ENCODE peak calls at places on chromosomes 1 and 21, in seven cellular contexts. One of them, this sample, is unnamed.

GRCh38 chr1:40803902-40804301 is 20.3 kb downstream of the KCNQ4 start:
- DNase-seq in A172: no peak
- DNase-seq in endodermal cell: no peak
- DNase-seq in CD4-positive, alpha-beta memory T cell: peak
- DNase-seq in activated naive CD4-positive, alpha-beta T cell: no peak
- DNase-seq in HEK293T: no peak
- DNase-seq in stimulated activated CD4-positive, alpha-beta T cell treated with anti-CD3 and anti-CD28 coated beads, Interleukin-4, amount 100 ng/mL, for 24 hours: no peak
- DNase-seq in this sample: no peak

GRCh38 chr1:27574871-27575831 is 28.8 kb downstream of the AHDC1 start:
- DNase-seq in HEK293T: peak
- DNase-seq in endodermal cell: peak
- DNase-seq in CD4-positive, alpha-beta memory T cell: no peak
- DNase-seq in stimulated activated CD4-positive, alpha-beta T cell treated with anti-CD3 and anti-CD28 coated beads, Interleukin-4, amount 100 ng/mL, for 24 hours: no peak
- DNase-seq in A172: no peak
- DNase-seq in activated naive CD4-positive, alpha-beta T cell: no peak
- DNase-seq in this sample: no peak

GRCh38 chr1:228867093-228867950 is 132.0 kb downstream of the RHOU start:
- DNase-seq in A172: no peak
- DNase-seq in CD4-positive, alpha-beta memory T cell: no peak
- DNase-seq in endodermal cell: no peak
- DNase-seq in HEK293T: peak
- DNase-seq in stimulated activated CD4-positive, alpha-beta T cell treated with anti-CD3 and anti-CD28 coated beads, Interleukin-4, amount 100 ng/mL, for 24 hours: no peak
- DNase-seq in activated naive CD4-positive, alpha-beta T cell: no peak
- DNase-seq in this sample: no peak

GRCh38 chr1:117171900-117172501 is 38.7 kb downstream of the VTCN1 start:
- DNase-seq in stimulated activated CD4-positive, alpha-beta T cell treated with anti-CD3 and anti-CD28 coated beads, Interleukin-4, amount 100 ng/mL, for 24 hours: no peak
- DNase-seq in A172: peak
- DNase-seq in HEK293T: no peak
- DNase-seq in CD4-positive, alpha-beta memory T cell: no peak
- DNase-seq in endodermal cell: no peak
- DNase-seq in activated naive CD4-positive, alpha-beta T cell: no peak
- DNase-seq in this sample: no peak

GRCh38 chr21:42486551-42486950 is 9.5 kb downstream of the RSPH1 start:
- DNase-seq in stimulated activated CD4-positive, alpha-beta T cell treated with anti-CD3 and anti-CD28 coated beads, Interleukin-4, amount 100 ng/mL, for 24 hours: no peak
- DNase-seq in activated naive CD4-positive, alpha-beta T cell: no peak
- DNase-seq in endodermal cell: no peak
- DNase-seq in A172: no peak
- DNase-seq in CD4-positive, alpha-beta memory T cell: no peak
- DNase-seq in HEK293T: no peak
- DNase-seq in this sample: no peak

GRCh38 chr1:165014753-165015152 is 341.8 kb downstream of the LMX1A start:
- DNase-seq in activated naive CD4-positive, alpha-beta T cell: no peak
- DNase-seq in CD4-positive, alpha-beta memory T cell: no peak
- DNase-seq in endodermal cell: no peak
- DNase-seq in A172: no peak
- DNase-seq in HEK293T: no peak
- DNase-seq in stimulated activated CD4-positive, alpha-beta T cell treated with anti-CD3 and anti-CD28 coated beads, Interleukin-4, amount 100 ng/mL, for 24 hours: no peak
- DNase-seq in this sample: no peak

GRCh38 chr1:117654485-117655219 is 48.8 kb downstream of the TENT5C start:
- DNase-seq in endodermal cell: no peak
- DNase-seq in stimulated activated CD4-positive, alpha-beta T cell treated with anti-CD3 and anti-CD28 coated beads, Interleukin-4, amount 100 ng/mL, for 24 hours: no peak
- DNase-seq in CD4-positive, alpha-beta memory T cell: no peak
- DNase-seq in A172: no peak
- DNase-seq in activated naive CD4-positive, alpha-beta T cell: no peak
- DNase-seq in HEK293T: no peak
- DNase-seq in this sample: peak

GRCh38 chr1:201648911-201649775 is 110.2 kb downstream of the NAV1 start:
- DNase-seq in A172: no peak
- DNase-seq in stimulated activated CD4-positive, alpha-beta T cell treated with anti-CD3 and anti-CD28 coated beads, Interleukin-4, amount 100 ng/mL, for 24 hours: no peak
- DNase-seq in endodermal cell: peak
- DNase-seq in CD4-positive, alpha-beta memory T cell: no peak
- DNase-seq in HEK293T: no peak
- DNase-seq in activated naive CD4-positive, alpha-beta T cell: no peak
- DNase-seq in this sample: no peak

GRCh38 chr1:47551971-47552528 is 114.2 kb downstream of the FOXD2 start:
- DNase-seq in stimulated activated CD4-positive, alpha-beta T cell treated with anti-CD3 and anti-CD28 coated beads, Interleukin-4, amount 100 ng/mL, for 24 hours: no peak
- DNase-seq in activated naive CD4-positive, alpha-beta T cell: no peak
- DNase-seq in HEK293T: no peak
- DNase-seq in CD4-positive, alpha-beta memory T cell: no peak
- DNase-seq in A172: no peak
- DNase-seq in endodermal cell: no peak
- DNase-seq in this sample: no peak

GRCh38 chr1:23701996-23702395 is 10.4 kb downstream of the RPL11 start:
- DNase-seq in HEK293T: no peak
- DNase-seq in CD4-positive, alpha-beta memory T cell: no peak
- DNase-seq in endodermal cell: no peak
- DNase-seq in activated naive CD4-positive, alpha-beta T cell: no peak
- DNase-seq in A172: no peak
- DNase-seq in stimulated activated CD4-positive, alpha-beta T cell treated with anti-CD3 and anti-CD28 coated beads, Interleukin-4, amount 100 ng/mL, for 24 hours: no peak
- DNase-seq in this sample: no peak

GRCh38 chr1:86708923-86709322 is 4.5 kb downstream of the SH3GLB1 start:
- DNase-seq in stimulated activated CD4-positive, alpha-beta T cell treated with anti-CD3 and anti-CD28 coated beads, Interleukin-4, amount 100 ng/mL, for 24 hours: no peak
- DNase-seq in HEK293T: no peak
- DNase-seq in A172: no peak
- DNase-seq in activated naive CD4-positive, alpha-beta T cell: no peak
- DNase-seq in CD4-positive, alpha-beta memory T cell: no peak
- DNase-seq in endodermal cell: no peak
- DNase-seq in this sample: no peak

GRCh38 chr1:164801246-164801731 is 242.3 kb downstream of the PBX1 start:
- DNase-seq in endodermal cell: no peak
- DNase-seq in HEK293T: no peak
- DNase-seq in A172: no peak
- DNase-seq in activated naive CD4-positive, alpha-beta T cell: no peak
- DNase-seq in CD4-positive, alpha-beta memory T cell: no peak
- DNase-seq in stimulated activated CD4-positive, alpha-beta T cell treated with anti-CD3 and anti-CD28 coated beads, Interleukin-4, amount 100 ng/mL, for 24 hours: no peak
- DNase-seq in this sample: no peak

GRCh38 chr1:21254335-21254951 is 35.8 kb downstream of the ECE1 start:
- DNase-seq in endodermal cell: no peak
- DNase-seq in activated naive CD4-positive, alpha-beta T cell: no peak
- DNase-seq in A172: no peak
- DNase-seq in CD4-positive, alpha-beta memory T cell: no peak
- DNase-seq in stimulated activated CD4-positive, alpha-beta T cell treated with anti-CD3 and anti-CD28 coated beads, Interleukin-4, amount 100 ng/mL, for 24 hours: no peak
- DNase-seq in HEK293T: no peak
- DNase-seq in this sample: no peak

GRCh38 chr1:225813250-225813964 is 3.5 kb downstream of the EPHX1 start:
- DNase-seq in CD4-positive, alpha-beta memory T cell: no peak
- DNase-seq in stimulated activated CD4-positive, alpha-beta T cell treated with anti-CD3 and anti-CD28 coated beads, Interleukin-4, amount 100 ng/mL, for 24 hours: no peak
- DNase-seq in HEK293T: peak
- DNase-seq in activated naive CD4-positive, alpha-beta T cell: no peak
- DNase-seq in endodermal cell: peak
- DNase-seq in A172: no peak
- DNase-seq in this sample: no peak

GRCh38 chr1:235946570-235946981 is 79.9 kb upstream of the LYST start:
- DNase-seq in HEK293T: no peak
- DNase-seq in A172: peak
- DNase-seq in CD4-positive, alpha-beta memory T cell: no peak
- DNase-seq in activated naive CD4-positive, alpha-beta T cell: no peak
- DNase-seq in endodermal cell: no peak
- DNase-seq in stimulated activated CD4-positive, alpha-beta T cell treated with anti-CD3 and anti-CD28 coated beads, Interleukin-4, amount 100 ng/mL, for 24 hours: no peak
- DNase-seq in this sample: no peak

GRCh38 chr1:168397806-168398205 is 117.1 kb downstream of the TBX19 start:
- DNase-seq in activated naive CD4-positive, alpha-beta T cell: no peak
- DNase-seq in HEK293T: no peak
- DNase-seq in CD4-positive, alpha-beta memory T cell: no peak
- DNase-seq in A172: no peak
- DNase-seq in endodermal cell: no peak
- DNase-seq in stimulated activated CD4-positive, alpha-beta T cell treated with anti-CD3 and anti-CD28 coated beads, Interleukin-4, amount 100 ng/mL, for 24 hours: no peak
- DNase-seq in this sample: no peak

GRCh38 chr1:201481761-201482493 is 12.9 kb upstream of the PHLDA3 start:
- DNase-seq in A172: peak
- DNase-seq in stimulated activated CD4-positive, alpha-beta T cell treated with anti-CD3 and anti-CD28 coated beads, Interleukin-4, amount 100 ng/mL, for 24 hours: peak
- DNase-seq in CD4-positive, alpha-beta memory T cell: peak
- DNase-seq in activated naive CD4-positive, alpha-beta T cell: peak
- DNase-seq in HEK293T: peak
- DNase-seq in endodermal cell: peak
- DNase-seq in this sample: peak

GRCh38 chr1:100921110-100921706 is 25.3 kb downstream of the SLC30A7 start:
- DNase-seq in stimulated activated CD4-positive, alpha-beta T cell treated with anti-CD3 and anti-CD28 coated beads, Interleukin-4, amount 100 ng/mL, for 24 hours: no peak
- DNase-seq in HEK293T: peak
- DNase-seq in CD4-positive, alpha-beta memory T cell: no peak
- DNase-seq in endodermal cell: no peak
- DNase-seq in A172: peak
- DNase-seq in activated naive CD4-positive, alpha-beta T cell: no peak
- DNase-seq in this sample: peak

GRCh38 chr1:221991221-221991620 is 249.3 kb upstream of the DUSP10 start:
- DNase-seq in endodermal cell: no peak
- DNase-seq in stimulated activated CD4-positive, alpha-beta T cell treated with anti-CD3 and anti-CD28 coated beads, Interleukin-4, amount 100 ng/mL, for 24 hours: no peak
- DNase-seq in activated naive CD4-positive, alpha-beta T cell: no peak
- DNase-seq in CD4-positive, alpha-beta memory T cell: no peak
- DNase-seq in HEK293T: no peak
- DNase-seq in A172: peak
- DNase-seq in this sample: no peak

GRCh38 chr1:119253366-119253765 is 112.9 kb upstream of the WARS2 start:
- DNase-seq in HEK293T: no peak
- DNase-seq in stimulated activated CD4-positive, alpha-beta T cell treated with anti-CD3 and anti-CD28 coated beads, Interleukin-4, amount 100 ng/mL, for 24 hours: no peak
- DNase-seq in endodermal cell: no peak
- DNase-seq in CD4-positive, alpha-beta memory T cell: no peak
- DNase-seq in activated naive CD4-positive, alpha-beta T cell: no peak
- DNase-seq in A172: no peak
- DNase-seq in this sample: no peak

GRCh38 chr21:26490771-26491170 is 82.3 kb downstream of the CYYR1 start:
- DNase-seq in A172: peak
- DNase-seq in CD4-positive, alpha-beta memory T cell: no peak
- DNase-seq in activated naive CD4-positive, alpha-beta T cell: no peak
- DNase-seq in endodermal cell: no peak
- DNase-seq in stimulated activated CD4-positive, alpha-beta T cell treated with anti-CD3 and anti-CD28 coated beads, Interleukin-4, amount 100 ng/mL, for 24 hours: no peak
- DNase-seq in HEK293T: no peak
- DNase-seq in this sample: no peak

GRCh38 chr1:99749504-99749903 is 16.9 kb downstream of the FRRS1 start:
- DNase-seq in stimulated activated CD4-positive, alpha-beta T cell treated with anti-CD3 and anti-CD28 coated beads, Interleukin-4, amount 100 ng/mL, for 24 hours: no peak
- DNase-seq in activated naive CD4-positive, alpha-beta T cell: no peak
- DNase-seq in endodermal cell: no peak
- DNase-seq in A172: no peak
- DNase-seq in CD4-positive, alpha-beta memory T cell: no peak
- DNase-seq in HEK293T: no peak
- DNase-seq in this sample: no peak

GRCh38 chr1:50658421-50659076 is 235.3 kb upstream of the DMRTA2 start:
- DNase-seq in A172: no peak
- DNase-seq in endodermal cell: no peak
- DNase-seq in HEK293T: no peak
- DNase-seq in activated naive CD4-positive, alpha-beta T cell: no peak
- DNase-seq in CD4-positive, alpha-beta memory T cell: no peak
- DNase-seq in stimulated activated CD4-positive, alpha-beta T cell treated with anti-CD3 and anti-CD28 coated beads, Interleukin-4, amount 100 ng/mL, for 24 hours: no peak
- DNase-seq in this sample: no peak

GRCh38 chr1:108881369-108881768 is 4.6 kb downstream of the GPSM2 start:
- DNase-seq in CD4-positive, alpha-beta memory T cell: no peak
- DNase-seq in HEK293T: no peak
- DNase-seq in endodermal cell: no peak
- DNase-seq in A172: no peak
- DNase-seq in stimulated activated CD4-positive, alpha-beta T cell treated with anti-CD3 and anti-CD28 coated beads, Interleukin-4, amount 100 ng/mL, for 24 hours: no peak
- DNase-seq in activated naive CD4-positive, alpha-beta T cell: no peak
- DNase-seq in this sample: no peak

This sample was measured in GM06990.